ENCODE peak calls at places on chromosomes 4 and X, in seven cellular contexts. Q, A, X, O, U, J and L are unnamed samples.

GRCh38 chrX:41922125-41922521 is 1.2 kb downstream of the CASK start:
- DNase-seq in Q (no peak), A (peak; percentile 51), X (peak; percentile 30), O (no peak), U (peak; percentile 31), J (no peak), L (peak; percentile 17)

GRCh38 chrX:44784241-44784640 is 59.6 kb upstream of the DUSP21 start:
- DNase-seq in Q (no peak), A (no peak), X (no peak), O (no peak), U (no peak), J (no peak), L (peak; percentile 8)

GRCh38 chr4:157291071-157291470 is 70.5 kb downstream of the GRIA2 start:
- DNase-seq in Q (no peak), A (no peak), X (no peak), O (no peak), U (peak; percentile 5), J (no peak), L (peak; percentile 22)

GRCh38 chr4:187218705-187219245 is 495.1 kb upstream of the FAT1 start:
- DNase-seq in Q (no peak), A (no peak), X (no peak), O (no peak), U (no peak), J (no peak), L (no peak)

GRCh38 chr4:5953003-5953951 is 60.4 kb upstream of the CRMP1 start:
- DNase-seq in Q (no peak), A (no peak), X (no peak), O (no peak), U (no peak), J (no peak), L (no peak)

GRCh38 chrX:12118134-12118533 is 20.1 kb upstream of the FRMPD4 start:
- DNase-seq in Q (no peak), A (no peak), X (no peak), O (no peak), U (no peak), J (no peak), L (peak; percentile 47)

GRCh38 chr4:78938868-78939666 is at the start of gene PAQR3:
- DNase-seq in Q (peak; percentile 70), A (peak; percentile 87), X (peak; percentile 85), O (peak; percentile 80), U (peak; percentile 79), J (peak; percentile 55), L (peak; percentile 76)

GRCh38 chrX:20116575-20117240 is at the start of gene MAP7D2:
- DNase-seq in Q (no peak), A (peak; percentile 4), X (no peak), O (no peak), U (no peak), J (no peak), L (no peak)

GRCh38 chr4:81352476-81352875 is 119.2 kb downstream of the RASGEF1B start:
- DNase-seq in Q (no peak), A (no peak), X (no peak), O (no peak), U (peak; percentile 46), J (peak; percentile 37), L (peak; percentile 78)

GRCh38 chr4:168218663-168219062 is 99.9 kb downstream of the DDX60 start:
- DNase-seq in Q (no peak), A (no peak), X (no peak), O (no peak), U (peak; percentile 76), J (no peak), L (peak; percentile 33)

GRCh38 chr4:176635372-176636261 is 157.1 kb downstream of the VEGFC start:
- DNase-seq in Q (no peak), A (no peak), X (no peak), O (peak; percentile 36), U (peak; percentile 94), J (peak; percentile 53), L (peak; percentile 84)